ENCODE peak calls at places on chromosomes 4 and X, in eight cellular contexts. One of them, this sample, is unnamed.
A peak's percentile ranks its signal among the peaks of the same experiment; 100 is the strongest.

GRCh38 chr4:153110739-153111138 is 93.5 kb upstream of the TRIM2 start:
- DNase-seq in HCT116: no peak
- DNase-seq in H1: no peak
- DNase-seq in HepG2: no peak
- DNase-seq in endothelial cell of umbilical vein: no peak
- DNase-seq in A549: no peak
- DNase-seq in K562: no peak
- DNase-seq in SK-N-SH: no peak
- DNase-seq in this sample: no peak

GRCh38 chr4:98110929-98111328 is 32.3 kb downstream of the STPG2 start:
- DNase-seq in endothelial cell of umbilical vein: no peak
- DNase-seq in SK-N-SH: no peak
- DNase-seq in HCT116: no peak
- DNase-seq in H1: no peak
- DNase-seq in K562: no peak
- DNase-seq in HepG2: no peak
- DNase-seq in A549: no peak
- DNase-seq in this sample: no peak

GRCh38 chr4:145557720-145558119 is 61.5 kb upstream of the MMAA start:
- DNase-seq in HepG2: peak; percentile 58
- DNase-seq in HCT116: peak; percentile 42
- DNase-seq in endothelial cell of umbilical vein: peak; percentile 81
- DNase-seq in K562: peak; percentile 66
- DNase-seq in SK-N-SH: peak; percentile 67
- DNase-seq in A549: peak; percentile 45
- DNase-seq in H1: peak; percentile 69
- DNase-seq in this sample: peak; percentile 60

GRCh38 chr4:127606823-127607222 is 25.9 kb upstream of the INTU start:
- DNase-seq in HCT116: no peak
- DNase-seq in HepG2: no peak
- DNase-seq in SK-N-SH: no peak
- DNase-seq in endothelial cell of umbilical vein: no peak
- DNase-seq in A549: no peak
- DNase-seq in H1: no peak
- DNase-seq in K562: no peak
- DNase-seq in this sample: no peak

GRCh38 chr4:138673053-138673452 is 342.5 kb upstream of the NOCT start:
- DNase-seq in HepG2: peak; percentile 37
- DNase-seq in A549: no peak
- DNase-seq in HCT116: no peak
- DNase-seq in K562: no peak
- DNase-seq in SK-N-SH: no peak
- DNase-seq in H1: no peak
- DNase-seq in endothelial cell of umbilical vein: no peak
- DNase-seq in this sample: no peak

GRCh38 chr4:161457906-161458305 is 705.9 kb downstream of the FSTL5 start:
- DNase-seq in endothelial cell of umbilical vein: no peak
- DNase-seq in HepG2: no peak
- DNase-seq in HCT116: no peak
- DNase-seq in A549: no peak
- DNase-seq in SK-N-SH: no peak
- DNase-seq in H1: no peak
- DNase-seq in K562: no peak
- DNase-seq in this sample: no peak

GRCh38 chr4:125891597-125892258 is 577.0 kb downstream of the FAT4 start:
- DNase-seq in endothelial cell of umbilical vein: no peak
- DNase-seq in HepG2: no peak
- DNase-seq in A549: no peak
- DNase-seq in K562: no peak
- DNase-seq in HCT116: no peak
- DNase-seq in SK-N-SH: no peak
- DNase-seq in H1: no peak
- DNase-seq in this sample: no peak

GRCh38 chr4:87651941-87652340 is 1.9 kb downstream of the DMP1 start:
- DNase-seq in K562: no peak
- DNase-seq in SK-N-SH: no peak
- DNase-seq in A549: no peak
- DNase-seq in HepG2: no peak
- DNase-seq in HCT116: no peak
- DNase-seq in endothelial cell of umbilical vein: no peak
- DNase-seq in H1: no peak
- DNase-seq in this sample: no peak

GRCh38 chr4:54723220-54723619 is 65.5 kb downstream of the KIT start:
- DNase-seq in HepG2: no peak
- DNase-seq in HCT116: no peak
- DNase-seq in H1: no peak
- DNase-seq in SK-N-SH: peak; percentile 37
- DNase-seq in K562: no peak
- DNase-seq in endothelial cell of umbilical vein: no peak
- DNase-seq in A549: no peak
- DNase-seq in this sample: no peak

GRCh38 chr4:110514889-110515479 is 39.0 kb downstream of the ENPEP start:
- DNase-seq in endothelial cell of umbilical vein: peak; percentile 45
- DNase-seq in H1: no peak
- DNase-seq in A549: peak; percentile 34
- DNase-seq in HepG2: peak; percentile 30
- DNase-seq in SK-N-SH: peak; percentile 16
- DNase-seq in K562: peak; percentile 20
- DNase-seq in HCT116: peak; percentile 34
- DNase-seq in this sample: peak; percentile 22

GRCh38 chr4:55925235-55925634 is 23.5 kb upstream of the CEP135 start:
- DNase-seq in A549: no peak
- DNase-seq in K562: no peak
- DNase-seq in SK-N-SH: no peak
- DNase-seq in HepG2: no peak
- DNase-seq in HCT116: no peak
- DNase-seq in H1: no peak
- DNase-seq in endothelial cell of umbilical vein: no peak
- DNase-seq in this sample: no peak

GRCh38 chr4:94447754-94448411 is 3.9 kb upstream of the PDLIM5 start:
- DNase-seq in endothelial cell of umbilical vein: no peak
- DNase-seq in A549: no peak
- DNase-seq in SK-N-SH: no peak
- DNase-seq in HCT116: no peak
- DNase-seq in H1: no peak
- DNase-seq in K562: no peak
- DNase-seq in HepG2: no peak
- DNase-seq in this sample: peak; percentile 3

GRCh38 chrX:40434947-40435346 is 145.8 kb upstream of the ATP6AP2 start:
- DNase-seq in HCT116: no peak
- DNase-seq in HepG2: no peak
- DNase-seq in SK-N-SH: peak; percentile 51
- DNase-seq in A549: no peak
- DNase-seq in K562: peak; percentile 64
- DNase-seq in endothelial cell of umbilical vein: no peak
- DNase-seq in H1: peak; percentile 44
- DNase-seq in this sample: peak; percentile 34

GRCh38 chr4:10336471-10336870 is 120.8 kb downstream of the ZNF518B start:
- DNase-seq in H1: no peak
- DNase-seq in SK-N-SH: no peak
- DNase-seq in HepG2: no peak
- DNase-seq in HCT116: no peak
- DNase-seq in K562: no peak
- DNase-seq in A549: no peak
- DNase-seq in endothelial cell of umbilical vein: no peak
- DNase-seq in this sample: no peak

GRCh38 chr4:48109413-48110263 is 24.4 kb downstream of the TXK start:
- DNase-seq in endothelial cell of umbilical vein: peak; percentile 66
- DNase-seq in HepG2: peak; percentile 62
- DNase-seq in HCT116: peak; percentile 60
- DNase-seq in K562: no peak
- DNase-seq in H1: no peak
- DNase-seq in SK-N-SH: peak; percentile 44
- DNase-seq in A549: peak; percentile 59
- DNase-seq in this sample: peak; percentile 70

GRCh38 chrX:11412715-11413623 is 119.8 kb downstream of the AMELX start:
- DNase-seq in SK-N-SH: no peak
- DNase-seq in K562: no peak
- DNase-seq in HepG2: no peak
- DNase-seq in H1: no peak
- DNase-seq in HCT116: no peak
- DNase-seq in endothelial cell of umbilical vein: peak; percentile 71
- DNase-seq in A549: no peak
- DNase-seq in this sample: no peak

GRCh38 chr4:54101190-54102041 is 1.5 kb downstream of the GSX2 start:
- DNase-seq in A549: no peak
- DNase-seq in SK-N-SH: peak; percentile 46
- DNase-seq in endothelial cell of umbilical vein: no peak
- DNase-seq in H1: peak; percentile 70
- DNase-seq in K562: no peak
- DNase-seq in HCT116: no peak
- DNase-seq in HepG2: no peak
- DNase-seq in this sample: no peak

GRCh38 chr4:120672558-120673147 is 249.9 kb downstream of the PRDM5 start:
- DNase-seq in endothelial cell of umbilical vein: no peak
- DNase-seq in SK-N-SH: no peak
- DNase-seq in A549: no peak
- DNase-seq in K562: no peak
- DNase-seq in HepG2: no peak
- DNase-seq in HCT116: no peak
- DNase-seq in H1: no peak
- DNase-seq in this sample: no peak

GRCh38 chr4:188032170-188032569 is 36.6 kb downstream of the ZFP42 start:
- DNase-seq in A549: no peak
- DNase-seq in H1: peak; percentile 57
- DNase-seq in SK-N-SH: no peak
- DNase-seq in HCT116: no peak
- DNase-seq in HepG2: no peak
- DNase-seq in K562: no peak
- DNase-seq in endothelial cell of umbilical vein: no peak
- DNase-seq in this sample: no peak

GRCh38 chr4:78150465-78150864 is 93.3 kb downstream of the FRAS1 start:
- DNase-seq in A549: no peak
- DNase-seq in HCT116: no peak
- DNase-seq in endothelial cell of umbilical vein: no peak
- DNase-seq in K562: no peak
- DNase-seq in SK-N-SH: no peak
- DNase-seq in HepG2: peak; percentile 85
- DNase-seq in H1: no peak
- DNase-seq in this sample: no peak

GRCh38 chr4:15034071-15034764 is 31.9 kb downstream of the CPEB2 start:
- DNase-seq in K562: no peak
- DNase-seq in HCT116: no peak
- DNase-seq in HepG2: no peak
- DNase-seq in endothelial cell of umbilical vein: peak; percentile 69
- DNase-seq in SK-N-SH: no peak
- DNase-seq in A549: no peak
- DNase-seq in H1: no peak
- DNase-seq in this sample: no peak

GRCh38 chr4:145988628-145989027 is 50.0 kb upstream of the ZNF827 start:
- DNase-seq in HepG2: no peak
- DNase-seq in K562: no peak
- DNase-seq in SK-N-SH: no peak
- DNase-seq in A549: no peak
- DNase-seq in endothelial cell of umbilical vein: no peak
- DNase-seq in HCT116: no peak
- DNase-seq in H1: no peak
- DNase-seq in this sample: no peak

GRCh38 chr4:40305329-40306193 is 29.6 kb upstream of the CHRNA9 start:
- DNase-seq in A549: no peak
- DNase-seq in SK-N-SH: no peak
- DNase-seq in H1: no peak
- DNase-seq in HepG2: no peak
- DNase-seq in endothelial cell of umbilical vein: no peak
- DNase-seq in HCT116: no peak
- DNase-seq in K562: no peak
- DNase-seq in this sample: no peak

GRCh38 chr4:95181446-95182306 is 367.1 kb downstream of the UNC5C start:
- DNase-seq in SK-N-SH: peak; percentile 52
- DNase-seq in HepG2: no peak
- DNase-seq in HCT116: no peak
- DNase-seq in K562: peak; percentile 54
- DNase-seq in H1: peak; percentile 59
- DNase-seq in endothelial cell of umbilical vein: peak; percentile 11
- DNase-seq in A549: no peak
- DNase-seq in this sample: no peak

DNA sequence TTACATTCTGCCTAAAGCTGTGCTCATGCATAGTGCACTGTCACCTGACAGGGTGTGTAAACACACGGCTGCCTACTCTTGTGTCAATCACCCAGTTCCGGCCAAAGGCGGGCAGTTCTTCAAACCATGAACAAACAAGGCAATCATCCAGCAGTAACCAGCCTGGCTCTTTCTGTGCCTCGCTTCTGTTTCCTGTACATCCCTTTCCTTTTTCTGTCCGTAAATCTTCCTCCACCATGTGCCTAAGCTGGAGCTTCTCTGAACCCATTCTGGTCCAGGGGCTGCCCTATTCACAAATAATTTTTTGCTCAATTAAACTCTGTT is 60.8 kb upstream of the CBR4 start:
- DNase-seq in SK-N-SH: no peak
- DNase-seq in HepG2: peak; percentile 92
- DNase-seq in endothelial cell of umbilical vein: no peak
- DNase-seq in A549: peak; percentile 68
- DNase-seq in HCT116: no peak
- DNase-seq in K562: no peak
- DNase-seq in H1: no peak
- DNase-seq in this sample: no peak
- TF ChIP-seq MAX in SK-N-SH: no peak
- TF ChIP-seq MAX in HepG2: peak; percentile 49
- TF ChIP-seq MAX in endothelial cell of umbilical vein: no peak
- TF ChIP-seq MAX in A549: no peak
- TF ChIP-seq MAX in HCT116: no peak
- TF ChIP-seq MAX in K562: no peak
- TF ChIP-seq MAX in H1: no peak
- TF ChIP-seq MAX in this sample: no peak

DNA sequence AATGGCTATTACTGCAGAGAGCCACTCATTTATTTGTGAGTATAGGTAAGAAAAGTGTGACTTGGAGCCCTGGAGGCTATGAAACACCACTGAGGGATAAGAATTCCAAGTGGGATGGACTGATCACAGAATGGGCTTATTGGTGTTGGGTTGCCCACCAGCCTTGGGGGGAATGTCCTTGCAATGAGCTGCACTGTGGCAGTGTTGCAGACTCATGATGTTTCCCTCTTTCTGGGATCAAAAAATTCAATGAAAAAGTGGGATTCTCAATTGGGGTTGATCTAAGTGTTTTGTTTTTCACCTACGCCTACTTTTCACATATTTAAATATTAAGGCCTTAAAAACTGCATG is 1024.5 kb upstream of the PCDH10 start:
- DNase-seq in endothelial cell of umbilical vein: no peak
- DNase-seq in SK-N-SH: no peak
- DNase-seq in H1: no peak
- DNase-seq in K562: no peak
- DNase-seq in HepG2: no peak
- DNase-seq in HCT116: no peak
- DNase-seq in A549: no peak
- DNase-seq in this sample: no peak
- H3K4me3 ChIP-seq in endothelial cell of umbilical vein: no peak overlapping the region
- H3K4me3 ChIP-seq in SK-N-SH: no peak overlapping the region
- H3K4me3 ChIP-seq in H1: no peak overlapping the region
- H3K4me3 ChIP-seq in K562: no peak overlapping the region
- H3K4me3 ChIP-seq in HepG2: no peak overlapping the region
- H3K4me3 ChIP-seq in HCT116: peak overlapping the region; percentile 62
- H3K4me3 ChIP-seq in A549: no peak overlapping the region
- H3K4me3 ChIP-seq in this sample: no peak overlapping the region

GRCh38 chrX:44032479-44032878 is 59.3 kb upstream of the NDP start:
- DNase-seq in HCT116: no peak
- DNase-seq in H1: no peak
- DNase-seq in A549: no peak
- DNase-seq in HepG2: no peak
- DNase-seq in SK-N-SH: no peak
- DNase-seq in K562: no peak
- DNase-seq in endothelial cell of umbilical vein: no peak
- DNase-seq in this sample: peak; percentile 42
- TF ChIP-seq CTCF in HCT116: no peak
- TF ChIP-seq CTCF in H1: no peak
- TF ChIP-seq CTCF in A549: no peak
- TF ChIP-seq CTCF in HepG2: no peak
- TF ChIP-seq CTCF in SK-N-SH: no peak
- TF ChIP-seq CTCF in K562: no peak
- TF ChIP-seq CTCF in endothelial cell of umbilical vein: no peak
- TF ChIP-seq CTCF in this sample: no peak

GRCh38 chr4:73066928-73067327 is 2.6 kb downstream of the COX18 start:
- DNase-seq in endothelial cell of umbilical vein: no peak
- DNase-seq in A549: no peak
- DNase-seq in H1: no peak
- DNase-seq in SK-N-SH: no peak
- DNase-seq in HepG2: no peak
- DNase-seq in K562: no peak
- DNase-seq in HCT116: no peak
- DNase-seq in this sample: no peak
- TF ChIP-seq MAX in endothelial cell of umbilical vein: no peak
- TF ChIP-seq MAX in A549: no peak
- TF ChIP-seq MAX in H1: no peak
- TF ChIP-seq MAX in SK-N-SH: no peak
- TF ChIP-seq MAX in HepG2: no peak
- TF ChIP-seq MAX in K562: no peak
- TF ChIP-seq MAX in HCT116: no peak
- TF ChIP-seq MAX in this sample: no peak

This sample was measured in NB4.